ENCODE peak calls at places on chromosomes 6 and 20, in seven cellular contexts. One of them, this sample, is unnamed.

GRCh38 chr6:43308101-43308989 is at the start of gene CRIP3:
- DNase-seq in uterus: peak; percentile 35
- DNase-seq in esophagus squamous epithelium: no peak
- DNase-seq in Karpas-422: peak; percentile 87
- DNase-seq in heart left ventricle: peak; percentile 61
- DNase-seq in cardiac muscle cell: peak; percentile 36
- DNase-seq in suprapubic skin: no peak
- DNase-seq in this sample: peak; percentile 75

GRCh38 chr6:154343473-154344308 is 12.9 kb downstream of the IPCEF1 start:
- DNase-seq in esophagus squamous epithelium: no peak
- DNase-seq in uterus: no peak
- DNase-seq in suprapubic skin: no peak
- DNase-seq in cardiac muscle cell: peak; percentile 40
- DNase-seq in Karpas-422: peak; percentile 42
- DNase-seq in heart left ventricle: peak; percentile 42
- DNase-seq in this sample: peak; percentile 65

GRCh38 chr6:43926644-43927524 is 156.9 kb downstream of the VEGFA start:
- DNase-seq in Karpas-422: no peak
- DNase-seq in uterus: peak; percentile 78
- DNase-seq in cardiac muscle cell: peak; percentile 68
- DNase-seq in suprapubic skin: no peak
- DNase-seq in esophagus squamous epithelium: no peak
- DNase-seq in heart left ventricle: no peak
- DNase-seq in this sample: peak; percentile 95

GRCh38 chr6:30942338-30943060 is 1.7 kb downstream of the MUCL3 start:
- DNase-seq in Karpas-422: no peak
- DNase-seq in cardiac muscle cell: peak; percentile 90
- DNase-seq in suprapubic skin: no peak
- DNase-seq in esophagus squamous epithelium: no peak
- DNase-seq in uterus: peak; percentile 63
- DNase-seq in heart left ventricle: peak; percentile 82
- DNase-seq in this sample: peak; percentile 90

GRCh38 chr20:47990507-47991132 is 205.3 kb upstream of the SULF2 start:
- DNase-seq in esophagus squamous epithelium: no peak
- DNase-seq in Karpas-422: no peak
- DNase-seq in heart left ventricle: no peak
- DNase-seq in suprapubic skin: no peak
- DNase-seq in cardiac muscle cell: no peak
- DNase-seq in uterus: no peak
- DNase-seq in this sample: no peak

GRCh38 chr20:50470249-50470858 is 39.8 kb upstream of the PTPN1 start:
- DNase-seq in suprapubic skin: no peak
- DNase-seq in heart left ventricle: no peak
- DNase-seq in uterus: no peak
- DNase-seq in Karpas-422: no peak
- DNase-seq in cardiac muscle cell: no peak
- DNase-seq in esophagus squamous epithelium: no peak
- DNase-seq in this sample: peak; percentile 46

GRCh38 chr20:59044796-59045195 is 2.2 kb upstream of the PRELID3B start:
- DNase-seq in uterus: no peak
- DNase-seq in esophagus squamous epithelium: no peak
- DNase-seq in cardiac muscle cell: no peak
- DNase-seq in Karpas-422: no peak
- DNase-seq in suprapubic skin: no peak
- DNase-seq in heart left ventricle: no peak
- DNase-seq in this sample: no peak

GRCh38 chr6:111462770-111463391 is 20.1 kb downstream of the REV3L start:
- DNase-seq in cardiac muscle cell: no peak
- DNase-seq in esophagus squamous epithelium: no peak
- DNase-seq in suprapubic skin: no peak
- DNase-seq in Karpas-422: no peak
- DNase-seq in uterus: no peak
- DNase-seq in heart left ventricle: no peak
- DNase-seq in this sample: peak; percentile 75

GRCh38 chr20:6173481-6173880 is 50.7 kb upstream of the FERMT1 start:
- DNase-seq in suprapubic skin: no peak
- DNase-seq in uterus: no peak
- DNase-seq in esophagus squamous epithelium: no peak
- DNase-seq in Karpas-422: no peak
- DNase-seq in heart left ventricle: no peak
- DNase-seq in cardiac muscle cell: no peak
- DNase-seq in this sample: no peak

GRCh38 chr6:94367316-94367715 is 948.0 kb upstream of the EPHA7 start:
- DNase-seq in heart left ventricle: no peak
- DNase-seq in Karpas-422: no peak
- DNase-seq in cardiac muscle cell: no peak
- DNase-seq in esophagus squamous epithelium: no peak
- DNase-seq in uterus: no peak
- DNase-seq in suprapubic skin: no peak
- DNase-seq in this sample: no peak

GRCh38 chr6:25788305-25788922 is 33.9 kb downstream of the SLC17A4 start:
- DNase-seq in cardiac muscle cell: peak; percentile 54
- DNase-seq in esophagus squamous epithelium: no peak
- DNase-seq in suprapubic skin: no peak
- DNase-seq in heart left ventricle: no peak
- DNase-seq in Karpas-422: peak; percentile 76
- DNase-seq in uterus: no peak
- DNase-seq in this sample: peak; percentile 70

GRCh38 chr20:1263853-1264252 is 2.2 kb upstream of the SNPH start:
- DNase-seq in Karpas-422: no peak
- DNase-seq in esophagus squamous epithelium: no peak
- DNase-seq in uterus: no peak
- DNase-seq in cardiac muscle cell: no peak
- DNase-seq in suprapubic skin: no peak
- DNase-seq in heart left ventricle: no peak
- DNase-seq in this sample: peak; percentile 51

GRCh38 chr20:15613530-15613929 is 959.7 kb downstream of the KIF16B start:
- DNase-seq in Karpas-422: no peak
- DNase-seq in suprapubic skin: no peak
- DNase-seq in heart left ventricle: no peak
- DNase-seq in esophagus squamous epithelium: no peak
- DNase-seq in uterus: no peak
- DNase-seq in cardiac muscle cell: peak; percentile 34
- DNase-seq in this sample: peak; percentile 1

GRCh38 chr6:34964564-34964963 is 75.5 kb downstream of the ANKS1A start:
- DNase-seq in Karpas-422: no peak
- DNase-seq in suprapubic skin: no peak
- DNase-seq in cardiac muscle cell: no peak
- DNase-seq in esophagus squamous epithelium: no peak
- DNase-seq in uterus: no peak
- DNase-seq in heart left ventricle: no peak
- DNase-seq in this sample: peak; percentile 32

GRCh38 chr6:49565855-49566254 is 15.4 kb downstream of the C6orf141 start:
- DNase-seq in suprapubic skin: no peak
- DNase-seq in Karpas-422: no peak
- DNase-seq in uterus: no peak
- DNase-seq in esophagus squamous epithelium: no peak
- DNase-seq in heart left ventricle: no peak
- DNase-seq in cardiac muscle cell: no peak
- DNase-seq in this sample: peak; percentile 56

GRCh38 chr20:58458342-58459057 is 56.7 kb downstream of the APCDD1L start:
- DNase-seq in uterus: no peak
- DNase-seq in Karpas-422: peak; percentile 75
- DNase-seq in heart left ventricle: no peak
- DNase-seq in suprapubic skin: no peak
- DNase-seq in cardiac muscle cell: no peak
- DNase-seq in esophagus squamous epithelium: no peak
- DNase-seq in this sample: no peak

GRCh38 chr6:139509167-139509566 is 134.7 kb upstream of the CITED2 start:
- DNase-seq in Karpas-422: no peak
- DNase-seq in heart left ventricle: no peak
- DNase-seq in cardiac muscle cell: no peak
- DNase-seq in uterus: no peak
- DNase-seq in esophagus squamous epithelium: no peak
- DNase-seq in suprapubic skin: no peak
- DNase-seq in this sample: no peak

GRCh38 chr6:133408543-133408942 is 167.4 kb downstream of the EYA4 start:
- DNase-seq in suprapubic skin: no peak
- DNase-seq in esophagus squamous epithelium: no peak
- DNase-seq in heart left ventricle: no peak
- DNase-seq in uterus: no peak
- DNase-seq in cardiac muscle cell: no peak
- DNase-seq in Karpas-422: no peak
- DNase-seq in this sample: no peak

GRCh38 chr20:7716286-7716972 is 223.8 kb downstream of the HAO1 start:
- DNase-seq in uterus: no peak
- DNase-seq in esophagus squamous epithelium: no peak
- DNase-seq in cardiac muscle cell: no peak
- DNase-seq in heart left ventricle: no peak
- DNase-seq in Karpas-422: no peak
- DNase-seq in suprapubic skin: no peak
- DNase-seq in this sample: peak; percentile 50

GRCh38 chr20:4483481-4483880 is 238.2 kb upstream of the PRND start:
- DNase-seq in esophagus squamous epithelium: no peak
- DNase-seq in suprapubic skin: no peak
- DNase-seq in Karpas-422: no peak
- DNase-seq in cardiac muscle cell: no peak
- DNase-seq in uterus: no peak
- DNase-seq in heart left ventricle: no peak
- DNase-seq in this sample: peak; percentile 70

GRCh38 chr6:111087871-111088667 is 766 bp downstream of the SLC16A10 start:
- DNase-seq in suprapubic skin: no peak
- DNase-seq in uterus: no peak
- DNase-seq in esophagus squamous epithelium: no peak
- DNase-seq in Karpas-422: peak; percentile 46
- DNase-seq in heart left ventricle: no peak
- DNase-seq in cardiac muscle cell: peak; percentile 42
- DNase-seq in this sample: no peak

GRCh38 chr20:4341804-4342560 is 326.6 kb upstream of the RNF24 start:
- DNase-seq in Karpas-422: no peak
- DNase-seq in suprapubic skin: no peak
- DNase-seq in heart left ventricle: no peak
- DNase-seq in cardiac muscle cell: no peak
- DNase-seq in esophagus squamous epithelium: no peak
- DNase-seq in uterus: no peak
- DNase-seq in this sample: no peak

GRCh38 chr6:113908801-113909200 is 51.7 kb downstream of the MARCKS start:
- DNase-seq in heart left ventricle: no peak
- DNase-seq in Karpas-422: no peak
- DNase-seq in esophagus squamous epithelium: no peak
- DNase-seq in cardiac muscle cell: no peak
- DNase-seq in uterus: no peak
- DNase-seq in suprapubic skin: no peak
- DNase-seq in this sample: peak; percentile 12

GRCh38 chr6:87808005-87808757 is 106.1 kb upstream of the AKIRIN2 start:
- DNase-seq in cardiac muscle cell: no peak
- DNase-seq in heart left ventricle: no peak
- DNase-seq in esophagus squamous epithelium: no peak
- DNase-seq in Karpas-422: no peak
- DNase-seq in suprapubic skin: no peak
- DNase-seq in uterus: no peak
- DNase-seq in this sample: peak; percentile 17

GRCh38 chr6:149055195-149055899 is 262.2 kb upstream of the TAB2 start:
- DNase-seq in suprapubic skin: no peak
- DNase-seq in Karpas-422: no peak
- DNase-seq in heart left ventricle: no peak
- DNase-seq in esophagus squamous epithelium: no peak
- DNase-seq in cardiac muscle cell: no peak
- DNase-seq in uterus: no peak
- DNase-seq in this sample: no peak
- H3K4me3 ChIP-seq in suprapubic skin: no peak overlapping the region
- H3K4me3 ChIP-seq in Karpas-422: no peak overlapping the region
- H3K4me3 ChIP-seq in heart left ventricle: no peak overlapping the region
- H3K4me3 ChIP-seq in esophagus squamous epithelium: no peak overlapping the region
- H3K4me3 ChIP-seq in cardiac muscle cell: no peak overlapping the region
- H3K4me3 ChIP-seq in uterus: no peak overlapping the region
- H3K4me3 ChIP-seq in this sample: no peak overlapping the region

GRCh38 chr20:62624325-62624690 is 18.0 kb upstream of the SLCO4A1 start:
- DNase-seq in heart left ventricle: no peak
- DNase-seq in uterus: no peak
- DNase-seq in suprapubic skin: no peak
- DNase-seq in cardiac muscle cell: no peak
- DNase-seq in esophagus squamous epithelium: no peak
- DNase-seq in Karpas-422: peak; percentile 74
- DNase-seq in this sample: no peak
- H3K4me3 ChIP-seq in heart left ventricle: no peak overlapping the region
- H3K4me3 ChIP-seq in uterus: no peak overlapping the region
- H3K4me3 ChIP-seq in suprapubic skin: peak overlapping the region; percentile 12
- H3K4me3 ChIP-seq in cardiac muscle cell: no peak overlapping the region
- H3K4me3 ChIP-seq in esophagus squamous epithelium: peak overlapping the region; percentile 10
- H3K4me3 ChIP-seq in Karpas-422: peak overlapping the region; percentile 3
- H3K4me3 ChIP-seq in this sample: no peak overlapping the region

DNA sequence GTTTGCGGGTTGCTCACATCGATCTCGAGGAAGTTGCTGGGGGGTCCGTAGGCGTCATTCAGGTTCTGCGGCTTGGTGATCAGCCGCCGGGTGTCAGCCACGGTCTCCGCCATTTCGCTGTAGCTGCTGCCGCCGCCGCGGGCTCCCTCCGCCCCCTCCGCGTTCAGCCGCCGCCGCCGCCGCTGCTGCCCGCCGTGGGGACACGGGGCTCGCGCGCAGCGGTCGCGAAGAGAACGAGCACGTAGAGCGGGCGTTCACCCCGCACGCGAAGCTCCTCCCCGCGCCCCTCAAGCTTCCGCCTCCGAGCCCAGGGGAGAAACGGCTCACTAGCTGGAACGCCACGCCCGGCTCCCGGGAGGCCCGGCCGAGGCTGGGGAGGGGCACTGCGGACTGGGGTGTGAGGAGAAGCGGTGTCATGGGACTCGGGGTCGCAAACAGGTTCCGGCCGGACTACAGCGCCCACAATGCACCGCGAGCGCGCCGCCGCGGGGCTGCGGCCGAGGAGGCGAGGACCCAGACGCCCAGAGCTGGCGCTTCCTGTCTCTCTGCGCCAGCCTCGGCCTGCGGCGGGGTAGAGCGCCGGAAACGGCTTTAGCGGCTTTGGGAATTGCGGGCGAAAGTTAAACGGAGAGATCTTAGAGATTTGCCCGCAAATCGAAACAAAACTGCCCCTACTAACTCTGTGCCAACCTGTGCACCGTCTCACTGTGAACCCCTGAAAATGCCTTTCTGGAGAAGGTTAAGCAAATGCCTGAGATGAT is at the start of gene SNX3:
- DNase-seq in uterus: peak; percentile 95
- DNase-seq in Karpas-422: peak; percentile 99
- DNase-seq in suprapubic skin: peak; percentile 93
- DNase-seq in esophagus squamous epithelium: peak; percentile 86
- DNase-seq in cardiac muscle cell: peak; percentile 95
- DNase-seq in heart left ventricle: peak; percentile 97
- DNase-seq in this sample: peak; percentile 98
- H3K4me3 ChIP-seq in uterus: peak within 1 kb of the TSS; percentile 96
- H3K4me3 ChIP-seq in Karpas-422: peak within 1 kb of the TSS; percentile 90
- H3K4me3 ChIP-seq in suprapubic skin: peak within 1 kb of the TSS; percentile 70
- H3K4me3 ChIP-seq in esophagus squamous epithelium: peak within 1 kb of the TSS; percentile 85
- H3K4me3 ChIP-seq in cardiac muscle cell: peak within 1 kb of the TSS; percentile 62
- H3K4me3 ChIP-seq in heart left ventricle: peak within 1 kb of the TSS; percentile 85
- H3K4me3 ChIP-seq in this sample: peak within 1 kb of the TSS; percentile 94

DNA sequence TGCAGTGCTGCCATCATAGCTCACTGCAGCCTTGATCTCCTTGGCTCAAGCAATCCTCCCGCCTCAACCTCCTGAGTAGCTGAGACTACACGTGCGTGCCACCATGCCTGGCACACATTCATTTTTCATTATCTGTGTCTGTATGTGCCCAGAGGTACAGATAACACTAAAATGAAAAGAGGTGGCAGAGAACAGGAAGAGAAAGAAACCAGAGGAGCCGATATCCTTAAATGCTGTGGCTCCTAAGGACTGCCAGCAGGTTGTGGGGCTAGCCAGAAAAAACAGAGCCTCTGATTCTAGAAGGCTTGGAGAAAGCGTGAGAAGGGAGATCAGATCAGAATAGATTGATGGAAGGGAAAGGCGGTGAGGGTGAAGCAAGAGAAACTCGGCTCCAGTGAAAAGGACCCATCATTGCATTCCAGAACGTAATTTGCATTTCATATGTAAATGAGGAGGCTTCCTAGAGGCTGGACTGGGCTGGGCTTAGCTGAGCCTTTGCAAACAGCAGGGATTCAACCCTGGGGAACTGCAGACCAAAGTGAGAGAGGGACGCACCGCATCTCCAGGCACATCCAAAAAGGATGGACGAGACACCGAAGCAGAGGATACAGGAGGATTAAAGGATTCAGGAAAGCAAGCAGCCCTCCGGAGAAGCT is 64.2 kb downstream of the GCNT2 start:
- DNase-seq in cardiac muscle cell: peak; percentile 72
- DNase-seq in uterus: no peak
- DNase-seq in esophagus squamous epithelium: no peak
- DNase-seq in heart left ventricle: peak; percentile 34
- DNase-seq in suprapubic skin: no peak
- DNase-seq in Karpas-422: no peak
- DNase-seq in this sample: no peak
- H3K4me3 ChIP-seq in cardiac muscle cell: peak overlapping the region; percentile 43
- H3K4me3 ChIP-seq in uterus: no peak overlapping the region
- H3K4me3 ChIP-seq in esophagus squamous epithelium: peak overlapping the region; percentile 1
- H3K4me3 ChIP-seq in heart left ventricle: peak overlapping the region; percentile 43
- H3K4me3 ChIP-seq in suprapubic skin: no peak overlapping the region
- H3K4me3 ChIP-seq in Karpas-422: no peak overlapping the region
- H3K4me3 ChIP-seq in this sample: no peak overlapping the region